ENCODE peak calls at places on chromosome 13, in seven cellular contexts. V is body of pancreas; F is CD8-positive, alpha-beta T cell; J is tibial artery; D is GM12878; X is upper lobe of right lung; K is PC-9. B is an unnamed sample. For H3K36me3, the result is how much of the 10 kb centered on the place peaks cover.

GRCh38 chr13:86554066-86554465 is 754.8 kb upstream of the SLITRK6 start:
- DNase-seq in F (no peak), V (no peak), K (no peak), D (no peak), J (no peak), X (no peak), B (no peak)

GRCh38 chr13:110549795-110550160 is 11.7 kb downstream of the RAB20 start:
- DNase-seq in J (no peak), V (no peak), D (no peak), X (no peak), K (no peak), F (no peak), B (no peak)

GRCh38 chr13:111877906-111878305 is 189.0 kb upstream of the SOX1 start:
- DNase-seq in V (no peak), X (no peak), K (no peak), J (no peak), F (no peak), D (no peak), B (no peak)

GRCh38 chr13:41767801-41768200 is 193.1 kb downstream of the VWA8 start:
- DNase-seq in J (no peak), V (no peak), F (no peak), D (no peak), K (no peak), X (no peak), B (no peak)

GRCh38 chr13:20997301-20998061 is 63.9 kb downstream of the LATS2 start:
- DNase-seq in K (no peak), V (no peak), F (no peak), D (no peak), J (no peak), X (no peak), B (peak)

GRCh38 chr13:34883381-34883780 is 58.7 kb upstream of the NBEA start:
- DNase-seq in J (no peak), F (no peak), X (no peak), D (no peak), K (no peak), V (no peak), B (no peak)

GRCh38 chr13:74979703-74980102 is 502.3 kb downstream of the TBC1D4 start:
- DNase-seq in D (no peak), K (no peak), V (no peak), F (no peak), X (no peak), J (no peak), B (no peak)

GRCh38 chr13:65292488-65292901 is 1937.6 kb downstream of the PCDH9 start:
- DNase-seq in X (no peak), J (no peak), V (no peak), F (no peak), D (no peak), K (no peak), B (no peak)

GRCh38 chr13:27919934-27920676 is at the start of gene PDX1:
- DNase-seq in F (no peak), V (peak), J (no peak), K (no peak), X (no peak), D (no peak), B (no peak)

GRCh38 chr13:38783992-38784875 is 97.4 kb downstream of the FREM2 start:
- DNase-seq in V (peak), F (no peak), D (no peak), X (no peak), K (no peak), J (no peak), B (peak)

GRCh38 chr13:73210218-73210883 is 151.5 kb downstream of the KLF5 start:
- DNase-seq in F (no peak), V (peak), D (no peak), J (no peak), K (peak), X (no peak), B (no peak)

GRCh38 chr13:108742681-108743080 is 113.3 kb downstream of the MYO16 start:
- DNase-seq in V (no peak), X (no peak), J (no peak), K (no peak), D (no peak), F (no peak), B (no peak)

GRCh38 chr13:79662882-79663281 is 181.9 kb downstream of the NDFIP2 start:
- DNase-seq in F (no peak), X (no peak), J (no peak), V (no peak), D (no peak), K (no peak), B (no peak)
- H3K4me3 ChIP-seq in F (no peak), X (no peak), J (no peak), V (no peak), D (no peak), K (no peak), B (no peak)

GRCh38 chr13:113853518-113854237 is 10.2 kb downstream of the GAS6 start:
- DNase-seq in J (peak), D (no peak), F (no peak), K (no peak), X (no peak), V (no peak), B (no peak)
- H3K36me3 ChIP-seq in J (under half), D (under half), F (under half), K (under half), X (under half), V (under half), B (under half)

GRCh38 chr13:99636306-99636705 is 135.0 kb downstream of the TM9SF2 start:
- DNase-seq in X (no peak), D (no peak), J (no peak), F (no peak), V (no peak), K (no peak), B (no peak)
- TF ChIP-seq CTCF in X (no peak), D (no peak), J (no peak), F (no peak), V (no peak), K (no peak), B (no peak)

GRCh38 chr13:62176051-62176450 is 760.4 kb upstream of the PCDH20 start:
- DNase-seq in V (no peak), D (no peak), F (no peak), X (no peak), K (no peak), J (no peak), B (no peak)
- H3K4me3 ChIP-seq in V (no peak), D (no peak), F (no peak), X (no peak), K (no peak), J (no peak), B (no peak)

DNA sequence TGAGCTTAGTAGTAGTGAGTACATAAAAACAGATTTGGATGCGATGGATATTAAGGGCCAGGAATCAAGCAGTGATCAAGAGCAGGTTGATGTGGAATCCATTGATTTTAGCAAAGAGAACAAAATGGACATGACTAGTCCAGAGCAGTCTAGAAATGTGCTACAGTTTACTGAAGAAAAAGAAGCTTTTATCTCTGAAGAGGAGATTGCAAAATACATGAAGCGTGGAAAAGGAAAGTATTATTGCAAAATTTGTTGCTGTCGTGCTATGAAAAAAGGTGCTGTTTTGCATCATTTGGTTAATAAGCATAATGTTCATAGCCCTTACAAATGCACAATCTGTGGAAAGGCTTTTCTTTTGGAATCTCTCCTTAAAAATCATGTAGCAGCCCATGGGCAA is 11.4 kb downstream of the CHAMP1 start:
- DNase-seq in X (no peak), V (no peak), K (no peak), J (no peak), D (no peak), F (no peak), B (no peak)
- H3K36me3 ChIP-seq in X (under half), V (under half), K (under half), J (half or more), D (under half), F (under half), B (under half)